ENCODE peak calls at places on chromosomes 3 and 15, in seven cellular contexts. One of them, this sample, is unnamed. For H3K9me3, the result is how much of the 10 kb centered on the place peaks cover.

GRCh38 chr3:12345141-12345561 is 56.3 kb downstream of the PPARG start:
- DNase-seq in vagina: no peak
- DNase-seq in K562: no peak
- DNase-seq in Panc1: peak
- DNase-seq in spleen: no peak
- DNase-seq in transverse colon: no peak
- DNase-seq in stomach: no peak
- DNase-seq in this sample: no peak

GRCh38 chr3:165194477-165195135 is 1.6 kb downstream of the SLITRK3 start:
- DNase-seq in vagina: no peak
- DNase-seq in K562: no peak
- DNase-seq in Panc1: no peak
- DNase-seq in spleen: no peak
- DNase-seq in transverse colon: no peak
- DNase-seq in stomach: no peak
- DNase-seq in this sample: no peak

GRCh38 chr15:51647128-51647562 is 24.6 kb upstream of the DMXL2 start:
- DNase-seq in vagina: no peak
- DNase-seq in K562: peak
- DNase-seq in Panc1: no peak
- DNase-seq in spleen: no peak
- DNase-seq in transverse colon: peak
- DNase-seq in stomach: peak
- DNase-seq in this sample: no peak

GRCh38 chr3:151639096-151639740 is 94.5 kb upstream of the AADACL2 start:
- DNase-seq in vagina: no peak
- DNase-seq in K562: no peak
- DNase-seq in Panc1: no peak
- DNase-seq in spleen: no peak
- DNase-seq in transverse colon: no peak
- DNase-seq in stomach: no peak
- DNase-seq in this sample: no peak

GRCh38 chr15:86973284-86973844 is 893.7 kb downstream of the AGBL1 start:
- DNase-seq in vagina: no peak
- DNase-seq in K562: no peak
- DNase-seq in Panc1: no peak
- DNase-seq in spleen: no peak
- DNase-seq in transverse colon: no peak
- DNase-seq in stomach: no peak
- DNase-seq in this sample: no peak

GRCh38 chr3:43584043-43584826 is 37.6 kb downstream of the ANO10 start:
- DNase-seq in vagina: no peak
- DNase-seq in K562: peak
- DNase-seq in Panc1: no peak
- DNase-seq in spleen: no peak
- DNase-seq in transverse colon: no peak
- DNase-seq in stomach: no peak
- DNase-seq in this sample: no peak

GRCh38 chr3:122502139-122502538 is 12.6 kb downstream of the KPNA1 start:
- DNase-seq in vagina: no peak
- DNase-seq in K562: peak
- DNase-seq in Panc1: no peak
- DNase-seq in spleen: no peak
- DNase-seq in transverse colon: no peak
- DNase-seq in stomach: no peak
- DNase-seq in this sample: no peak

GRCh38 chr3:175349181-175349580 is 490.0 kb downstream of the NAALADL2 start:
- DNase-seq in vagina: no peak
- DNase-seq in K562: no peak
- DNase-seq in Panc1: no peak
- DNase-seq in spleen: no peak
- DNase-seq in transverse colon: no peak
- DNase-seq in stomach: no peak
- DNase-seq in this sample: no peak

GRCh38 chr3:142894493-142894892 is 5.6 kb upstream of the PCOLCE2 start:
- DNase-seq in vagina: no peak
- DNase-seq in K562: peak
- DNase-seq in Panc1: no peak
- DNase-seq in spleen: no peak
- DNase-seq in transverse colon: no peak
- DNase-seq in stomach: no peak
- DNase-seq in this sample: no peak

GRCh38 chr3:101167341-101167740 is 153.0 kb downstream of the IMPG2 start:
- DNase-seq in vagina: no peak
- DNase-seq in K562: no peak
- DNase-seq in Panc1: no peak
- DNase-seq in spleen: no peak
- DNase-seq in transverse colon: no peak
- DNase-seq in stomach: no peak
- DNase-seq in this sample: no peak

GRCh38 chr15:33360876-33361275 is 50.1 kb downstream of the RYR3 start:
- DNase-seq in vagina: no peak
- DNase-seq in K562: no peak
- DNase-seq in Panc1: no peak
- DNase-seq in spleen: no peak
- DNase-seq in transverse colon: no peak
- DNase-seq in stomach: no peak
- DNase-seq in this sample: no peak

GRCh38 chr3:193124861-193125260 is 116.2 kb upstream of the PLAAT1 start:
- DNase-seq in vagina: no peak
- DNase-seq in K562: no peak
- DNase-seq in Panc1: no peak
- DNase-seq in spleen: no peak
- DNase-seq in transverse colon: no peak
- DNase-seq in stomach: no peak
- DNase-seq in this sample: no peak

GRCh38 chr3:123072152-123072551 is 5.3 kb downstream of the PDIA5 start:
- DNase-seq in vagina: no peak
- DNase-seq in K562: no peak
- DNase-seq in Panc1: no peak
- DNase-seq in spleen: no peak
- DNase-seq in transverse colon: no peak
- DNase-seq in stomach: peak
- DNase-seq in this sample: no peak

GRCh38 chr3:46662771-46663551 is 30.5 kb downstream of the ALS2CL start:
- DNase-seq in vagina: peak
- DNase-seq in K562: no peak
- DNase-seq in Panc1: no peak
- DNase-seq in spleen: no peak
- DNase-seq in transverse colon: peak
- DNase-seq in stomach: peak
- DNase-seq in this sample: no peak

GRCh38 chr3:45124379-45124778 is 21.8 kb downstream of the CDCP1 start:
- DNase-seq in vagina: no peak
- DNase-seq in K562: no peak
- DNase-seq in Panc1: peak
- DNase-seq in spleen: no peak
- DNase-seq in transverse colon: no peak
- DNase-seq in stomach: no peak
- DNase-seq in this sample: no peak

GRCh38 chr3:30258426-30259392 is 347.7 kb upstream of the TGFBR2 start:
- DNase-seq in vagina: no peak
- DNase-seq in K562: no peak
- DNase-seq in Panc1: peak
- DNase-seq in spleen: no peak
- DNase-seq in transverse colon: no peak
- DNase-seq in stomach: no peak
- DNase-seq in this sample: no peak

GRCh38 chr3:54138937-54139547 is 16.7 kb downstream of the CACNA2D3 start:
- DNase-seq in vagina: no peak
- DNase-seq in K562: no peak
- DNase-seq in Panc1: no peak
- DNase-seq in spleen: no peak
- DNase-seq in transverse colon: no peak
- DNase-seq in stomach: no peak
- DNase-seq in this sample: no peak

GRCh38 chr15:77508541-77509505 is 88.1 kb downstream of the HMG20A start:
- DNase-seq in vagina: no peak
- DNase-seq in K562: no peak
- DNase-seq in Panc1: no peak
- DNase-seq in spleen: peak
- DNase-seq in transverse colon: no peak
- DNase-seq in stomach: peak
- DNase-seq in this sample: no peak

GRCh38 chr3:45498532-45498931 is 96.0 kb upstream of the LIMD1 start:
- DNase-seq in vagina: no peak
- DNase-seq in K562: no peak
- DNase-seq in Panc1: no peak
- DNase-seq in spleen: no peak
- DNase-seq in transverse colon: no peak
- DNase-seq in stomach: no peak
- DNase-seq in this sample: no peak

GRCh38 chr3:127375151-127375937 is 87.5 kb upstream of the PRR20G start:
- DNase-seq in vagina: no peak
- DNase-seq in K562: no peak
- DNase-seq in Panc1: no peak
- DNase-seq in spleen: peak
- DNase-seq in transverse colon: no peak
- DNase-seq in stomach: no peak
- DNase-seq in this sample: no peak

GRCh38 chr15:96177279-96177678 is 153.2 kb upstream of the NR2F2 start:
- DNase-seq in vagina: no peak
- DNase-seq in K562: no peak
- DNase-seq in Panc1: no peak
- DNase-seq in spleen: no peak
- DNase-seq in transverse colon: no peak
- DNase-seq in stomach: no peak
- DNase-seq in this sample: no peak

GRCh38 chr3:156522673-156523072 is 32.2 kb downstream of the SSR3 start:
- DNase-seq in vagina: no peak
- DNase-seq in K562: no peak
- DNase-seq in Panc1: no peak
- DNase-seq in spleen: no peak
- DNase-seq in transverse colon: no peak
- DNase-seq in stomach: no peak
- DNase-seq in this sample: no peak
- TF ChIP-seq POLR2AphosphoS5 in vagina: no peak
- TF ChIP-seq POLR2AphosphoS5 in K562: no peak
- TF ChIP-seq POLR2AphosphoS5 in Panc1: no peak
- TF ChIP-seq POLR2AphosphoS5 in spleen: no peak
- TF ChIP-seq POLR2AphosphoS5 in transverse colon: no peak
- TF ChIP-seq POLR2AphosphoS5 in stomach: no peak
- TF ChIP-seq POLR2AphosphoS5 in this sample: no peak

GRCh38 chr3:48599077-48599501 is 4.0 kb upstream of the COL7A1 start:
- DNase-seq in vagina: peak
- DNase-seq in K562: no peak
- DNase-seq in Panc1: no peak
- DNase-seq in spleen: no peak
- DNase-seq in transverse colon: no peak
- DNase-seq in stomach: no peak
- DNase-seq in this sample: no peak

GRCh38 chr3:48596676-48597407 is 1.7 kb upstream of the COL7A1 start:
- DNase-seq in vagina: no peak
- DNase-seq in K562: no peak
- DNase-seq in Panc1: no peak
- DNase-seq in spleen: no peak
- DNase-seq in transverse colon: no peak
- DNase-seq in stomach: no peak
- DNase-seq in this sample: no peak

GRCh38 chr3:48598323-48599076 is 3.4 kb upstream of the COL7A1 start:
- DNase-seq in vagina: peak
- DNase-seq in K562: no peak
- DNase-seq in Panc1: no peak
- DNase-seq in spleen: no peak
- DNase-seq in transverse colon: peak
- DNase-seq in stomach: no peak
- DNase-seq in this sample: peak

GRCh38 chr3:48596157-48596556 is 1.0 kb upstream of the COL7A1 start:
- DNase-seq in vagina: no peak
- DNase-seq in K562: no peak
- DNase-seq in Panc1: no peak
- DNase-seq in spleen: no peak
- DNase-seq in transverse colon: no peak
- DNase-seq in stomach: no peak
- DNase-seq in this sample: no peak

DNA sequence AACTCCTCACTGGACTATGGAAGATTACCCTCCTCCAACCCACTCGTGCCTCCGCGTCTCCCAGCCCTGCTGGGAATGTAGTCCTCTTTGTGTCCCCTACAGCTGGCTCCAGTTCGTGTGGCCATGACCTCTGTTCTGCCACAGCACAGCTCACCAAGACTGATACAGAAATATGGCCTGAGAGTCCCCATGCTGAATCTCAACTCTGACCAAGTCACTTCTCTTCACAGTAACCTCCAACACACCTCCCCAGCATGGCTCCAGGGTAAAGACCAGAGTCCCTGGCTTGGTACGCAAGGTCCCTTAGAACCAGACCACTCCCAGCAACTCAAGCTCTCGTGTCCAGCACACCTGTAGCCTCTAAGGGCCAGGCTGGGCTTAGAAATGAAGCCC is 2.3 kb upstream of the COL7A1 start:
- DNase-seq in vagina: no peak
- DNase-seq in K562: no peak
- DNase-seq in Panc1: no peak
- DNase-seq in spleen: no peak
- DNase-seq in transverse colon: no peak
- DNase-seq in stomach: no peak
- DNase-seq in this sample: no peak
- H3K27ac ChIP-seq in vagina: peak
- H3K27ac ChIP-seq in K562: peak
- H3K27ac ChIP-seq in Panc1: no peak
- H3K27ac ChIP-seq in spleen: peak
- H3K27ac ChIP-seq in transverse colon: peak
- H3K27ac ChIP-seq in stomach: peak
- H3K27ac ChIP-seq in this sample: peak

GRCh38 chr15:25091421-25092158 is 136.8 kb downstream of the SNRPN start:
- DNase-seq in vagina: peak
- DNase-seq in K562: no peak
- DNase-seq in Panc1: no peak
- DNase-seq in spleen: peak
- DNase-seq in transverse colon: no peak
- DNase-seq in stomach: no peak
- DNase-seq in this sample: no peak

GRCh38 chr15:25090073-25090733 is 135.4 kb downstream of the SNRPN start:
- DNase-seq in vagina: peak
- DNase-seq in K562: no peak
- DNase-seq in Panc1: no peak
- DNase-seq in spleen: peak
- DNase-seq in transverse colon: no peak
- DNase-seq in stomach: no peak
- DNase-seq in this sample: no peak

GRCh38 chr15:25089577-25089976 is 134.8 kb downstream of the SNRPN start:
- DNase-seq in vagina: peak
- DNase-seq in K562: no peak
- DNase-seq in Panc1: no peak
- DNase-seq in spleen: peak
- DNase-seq in transverse colon: no peak
- DNase-seq in stomach: no peak
- DNase-seq in this sample: no peak

GRCh38 chr15:25088261-25088790 is 133.5 kb downstream of the SNRPN start:
- DNase-seq in vagina: peak
- DNase-seq in K562: no peak
- DNase-seq in Panc1: no peak
- DNase-seq in spleen: peak
- DNase-seq in transverse colon: no peak
- DNase-seq in stomach: no peak
- DNase-seq in this sample: no peak

GRCh38 chr15:25087137-25087536 is 132.3 kb downstream of the SNRPN start:
- DNase-seq in vagina: peak
- DNase-seq in K562: no peak
- DNase-seq in Panc1: no peak
- DNase-seq in spleen: peak
- DNase-seq in transverse colon: no peak
- DNase-seq in stomach: peak
- DNase-seq in this sample: no peak
- H3K9me3 ChIP-seq in vagina: half or more
- H3K9me3 ChIP-seq in K562: under half
- H3K9me3 ChIP-seq in Panc1: under half
- H3K9me3 ChIP-seq in spleen: half or more
- H3K9me3 ChIP-seq in transverse colon: half or more
- H3K9me3 ChIP-seq in stomach: half or more
- H3K9me3 ChIP-seq in this sample: half or more

GRCh38 chr15:56019060-56019793 is 25.8 kb upstream of the NEDD4 start:
- DNase-seq in vagina: no peak
- DNase-seq in K562: no peak
- DNase-seq in Panc1: no peak
- DNase-seq in spleen: no peak
- DNase-seq in transverse colon: no peak
- DNase-seq in stomach: no peak
- DNase-seq in this sample: no peak
- TF ChIP-seq POLR2AphosphoS5 in vagina: no peak
- TF ChIP-seq POLR2AphosphoS5 in K562: no peak
- TF ChIP-seq POLR2AphosphoS5 in Panc1: no peak
- TF ChIP-seq POLR2AphosphoS5 in spleen: no peak
- TF ChIP-seq POLR2AphosphoS5 in transverse colon: no peak
- TF ChIP-seq POLR2AphosphoS5 in stomach: no peak
- TF ChIP-seq POLR2AphosphoS5 in this sample: no peak

This sample was measured in upper lobe of left lung.